ENCODE peak calls at places on chromosome 11, in four cellular contexts. F is stimulated activated CD4-positive, alpha-beta T cell treated with anti-CD3 and anti-CD28 coated beads, TNF-alpha, amount 100 ng/mL, for 48 hours; G is fibroblast of pulmonary artery; Q is ACHN. W is an unnamed sample.
A peak's percentile ranks its signal among the peaks of the same experiment; 100 is the strongest.

GRCh38 chr11:15774021-15774862 is 582.1 kb downstream of the SOX6 start:
- DNase-seq in F (no peak), G (no peak), Q (no peak), W (no peak)

GRCh38 chr11:83051760-83052671 is 19.7 kb downstream of the RAB30 start:
- DNase-seq in F (no peak), G (peak; percentile 96), Q (no peak), W (peak; percentile 92)

GRCh38 chr11:91773090-91773489 is 451.5 kb upstream of the FAT3 start:
- DNase-seq in F (no peak), Q (no peak), G (peak; percentile 30), W (peak; percentile 21)

GRCh38 chr11:820655-821512 is 2.2 kb downstream of the PNPLA2 start:
- DNase-seq in G (peak; percentile 63), F (no peak), Q (peak; percentile 83), W (peak; percentile 91)

GRCh38 chr11:86570457-86570856 is 102.0 kb downstream of the ME3 start:
- DNase-seq in F (no peak), Q (no peak), G (no peak), W (no peak)

GRCh38 chr11:29786092-29786491 is 230.7 kb downstream of the KCNA4 start:
- DNase-seq in F (no peak), G (peak; percentile 62), Q (no peak), W (no peak)

GRCh38 chr11:6268811-6269210 is 9.2 kb downstream of the CCKBR start:
- DNase-seq in F (no peak), G (no peak), Q (no peak), W (no peak)

GRCh38 chr11:130115218-130115617 is 44.4 kb upstream of the ST14 start:
- DNase-seq in F (no peak), G (peak; percentile 67), Q (no peak), W (peak; percentile 29)

GRCh38 chr11:94759522-94759921 is 8.6 kb upstream of the AMOTL1 start:
- DNase-seq in G (no peak), F (no peak), Q (no peak), W (no peak)

GRCh38 chr11:83819936-83820549 is 533.9 kb upstream of the CCDC90B start:
- DNase-seq in G (peak; percentile 85), Q (peak; percentile 70), F (no peak), W (peak; percentile 68)

GRCh38 chr11:118961591-118961990 is 5.5 kb downstream of the UPK2 start:
- DNase-seq in Q (no peak), F (no peak), G (no peak), W (no peak)

GRCh38 chr11:78351979-78352731 is 65.5 kb downstream of the GAB2 start:
- DNase-seq in F (no peak), G (no peak), Q (no peak), W (no peak)

GRCh38 chr11:12541588-12542151 is 132.6 kb upstream of the TEAD1 start:
- DNase-seq in F (no peak), G (no peak), Q (no peak), W (no peak)

GRCh38 chr11:75679566-75679965 is 10.7 kb upstream of the MAP6 start:
- DNase-seq in G (no peak), F (no peak), Q (no peak), W (no peak)

GRCh38 chr11:62726156-62727006 is 876 bp downstream of the HNRNPUL2 start:
- DNase-seq in F (no peak), Q (no peak), G (no peak), W (no peak)

GRCh38 chr11:70607561-70607960 is 209.2 kb downstream of the CTTN start:
- DNase-seq in G (no peak), Q (no peak), F (no peak), W (no peak)

GRCh38 chr11:73356979-73357739 is 19.0 kb upstream of the RELT start:
- DNase-seq in Q (no peak), G (no peak), F (no peak), W (no peak)

W was measured in MCF 10A.